ENCODE peak calls at places on chromosomes 13 and 19, in four cellular contexts. Y, T, F and D are unnamed samples.

GRCh38 chr13:67231481-67231940 is 1.4 kb upstream of the PCDH9 start:
- DNase-seq in F (no peak), Y (no peak), T (no peak), D (no peak)

GRCh38 chr19:57068921-57069697 is 50.7 kb upstream of the USP29 start:
- DNase-seq in Y (no peak), F (peak), T (no peak), D (peak)

GRCh38 chr13:105090244-105090643 is 1445.2 kb downstream of the EFNB2 start:
- DNase-seq in Y (no peak), F (no peak), T (no peak), D (no peak)

GRCh38 chr13:39379118-39379517 is 223.9 kb downstream of the LHFPL6 start:
- DNase-seq in Y (no peak), T (no peak), F (no peak), D (no peak)

GRCh38 chr19:46634656-46635218 is 1.3 kb downstream of the GNG8 start:
- DNase-seq in Y (no peak), T (no peak), F (peak), D (no peak)

GRCh38 chr19:19224150-19224851 is 12.5 kb downstream of the NCAN start:
- DNase-seq in F (no peak), Y (no peak), T (no peak), D (no peak)

GRCh38 chr13:109869312-109870237 is 83.2 kb upstream of the IRS2 start:
- DNase-seq in T (peak), Y (no peak), F (peak), D (peak)

GRCh38 chr19:15447057-15447456 is 2.7 kb downstream of the WIZ start:
- DNase-seq in T (no peak), F (no peak), Y (no peak), D (no peak)

GRCh38 chr13:33033361-33033812 is 17.2 kb downstream of the KL start:
- DNase-seq in T (no peak), F (peak), Y (no peak), D (no peak)

GRCh38 chr13:66530686-66531085 is 699.5 kb downstream of the PCDH9 start:
- DNase-seq in Y (no peak), F (peak), T (no peak), D (no peak)

GRCh38 chr13:46778879-46779278 is 18.1 kb downstream of the ESD start:
- DNase-seq in T (no peak), F (no peak), Y (no peak), D (no peak)

GRCh38 chr19:2328401-2329161 is at the start of the genes LSM7 and SPPL2B:
- DNase-seq in Y (peak), F (peak), T (peak), D (peak)

GRCh38 chr19:2329162-2329505 is 650 bp downstream of the SPPL2B start:
- DNase-seq in F (no peak), T (no peak), Y (no peak), D (no peak)

GRCh38 chr19:2330255-2330631 is 1.8 kb downstream of the SPPL2B start:
- DNase-seq in F (no peak), Y (no peak), T (no peak), D (no peak)

GRCh38 chr19:2330632-2331284 is 2.3 kb downstream of the SPPL2B start:
- DNase-seq in F (no peak), T (no peak), Y (no peak), D (no peak)

DNA sequence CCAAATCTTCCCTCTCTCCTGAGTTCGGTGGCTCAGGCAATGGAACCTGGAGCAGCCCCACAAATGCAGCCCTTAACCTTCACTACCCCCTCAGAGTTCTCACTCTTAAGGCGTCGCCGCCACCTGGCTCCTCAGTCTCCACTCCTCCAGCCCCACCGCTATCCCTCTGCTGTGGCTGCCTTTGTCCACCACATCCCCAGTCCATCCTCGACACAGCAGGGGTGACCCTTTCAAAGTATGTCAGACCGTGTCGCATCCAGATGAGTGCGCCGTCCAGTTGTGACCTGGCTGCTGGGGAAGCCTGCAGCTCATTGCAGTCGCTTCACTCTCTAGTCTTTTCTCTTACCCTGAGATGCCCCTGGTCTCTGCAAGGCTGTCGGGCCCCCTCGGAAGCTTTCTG is 1.0 kb downstream of the SPPL2B start:
- DNase-seq in F (no peak), T (no peak), Y (no peak), D (no peak)
- H3K27ac ChIP-seq in F (no peak), T (no peak), Y (no peak), D (no peak)

GRCh38 chr13:44311011-44311481 is 62.6 kb upstream of the SERP2 start:
- DNase-seq in T (peak), Y (no peak), F (no peak), D (no peak)
- H3K27ac ChIP-seq in T (peak), Y (peak), F (no peak), D (no peak)

GRCh38 chr19:36099166-36099785 is 11.7 kb upstream of the OVOL3 start:
- DNase-seq in T (no peak), Y (no peak), F (no peak), D (no peak)
- H3K27ac ChIP-seq in T (no peak), Y (peak), F (no peak), D (no peak)

GRCh38 chr19:49807888-49808675 is 5.0 kb downstream of the FUZ start:
- DNase-seq in Y (no peak), F (peak), T (no peak), D (no peak)

GRCh38 chr19:49808762-49809154 is 4.3 kb downstream of the FUZ start:
- DNase-seq in F (peak), Y (peak), T (peak), D (peak)

GRCh38 chr19:49809987-49810389 is 3.1 kb downstream of the FUZ start:
- DNase-seq in T (no peak), Y (no peak), F (no peak), D (no peak)

GRCh38 chr19:49811328-49811727 is 1.8 kb downstream of the FUZ start:
- DNase-seq in Y (no peak), T (no peak), F (no peak), D (no peak)

GRCh38 chr19:49809155-49809986 is 3.7 kb downstream of the FUZ start:
- DNase-seq in Y (peak), F (peak), T (peak), D (peak)
- H3K27ac ChIP-seq in Y (peak), F (peak), T (no peak), D (peak)

GRCh38 chr13:21434588-21434987 is 24.5 kb downstream of the ZDHHC20 start:
- DNase-seq in Y (no peak), F (no peak), T (no peak), D (no peak)

GRCh38 chr13:21436582-21436981 is 22.5 kb downstream of the ZDHHC20 start:
- DNase-seq in Y (no peak), T (no peak), F (no peak), D (no peak)

GRCh38 chr13:21435231-21435630 is 23.9 kb downstream of the ZDHHC20 start:
- DNase-seq in Y (no peak), F (no peak), T (no peak), D (no peak)

GRCh38 chr13:21435710-21436151 is 23.4 kb downstream of the ZDHHC20 start:
- DNase-seq in Y (peak), T (peak), F (no peak), D (peak)
- H3K27ac ChIP-seq in Y (peak), T (peak), F (no peak), D (peak)

GRCh38 chr13:63882052-63882451 is 2466.4 kb upstream of the PCDH20 start:
- DNase-seq in Y (no peak), F (no peak), T (no peak), D (no peak)
- H3K27ac ChIP-seq in Y (no peak), F (no peak), T (no peak), D (no peak)

GRCh38 chr13:24214528-24214927 is 54.0 kb downstream of the SPATA13 start:
- DNase-seq in Y (no peak), F (no peak), T (no peak), D (no peak)

GRCh38 chr13:24215007-24215633 is 54.6 kb downstream of the SPATA13 start:
- DNase-seq in Y (no peak), T (no peak), F (no peak), D (no peak)

GRCh38 chr13:24212254-24212653 is 51.7 kb downstream of the SPATA13 start:
- DNase-seq in T (no peak), F (no peak), Y (no peak), D (no peak)

GRCh38 chr13:24212674-24213073 is 52.2 kb downstream of the SPATA13 start:
- DNase-seq in F (peak), Y (no peak), T (no peak), D (no peak)

DNA sequence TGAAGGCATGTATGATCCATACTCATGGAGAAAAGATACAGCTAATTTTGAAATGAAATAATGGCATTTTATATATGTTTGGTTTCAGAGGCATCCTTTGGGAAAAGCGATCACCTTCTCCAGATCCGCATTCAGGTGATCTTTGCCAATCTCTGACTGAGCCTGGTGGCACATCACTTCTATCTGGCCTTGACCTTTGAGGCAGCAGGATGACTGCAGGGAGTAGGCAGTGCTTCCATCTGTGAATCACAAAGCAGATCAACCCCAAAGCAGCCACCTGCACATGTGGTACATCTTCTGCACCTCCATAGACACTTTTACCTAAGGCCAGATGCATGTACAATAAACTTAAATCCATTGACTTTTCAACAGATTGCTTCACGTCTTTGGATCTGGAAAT is 53.4 kb downstream of the SPATA13 start:
- DNase-seq in T (no peak), F (no peak), Y (no peak), D (no peak)
- H3K27ac ChIP-seq in T (no peak), F (no peak), Y (peak), D (no peak)